ENCODE peak calls at places on chromosome 4, in six cellular contexts. F, V, C, D, G and Y are unnamed samples.

GRCh38 chr4:168126952-168127351 is 34.6 kb downstream of the ANXA10 start:
- DNase-seq in F (no peak), V (no peak), C (no peak), D (no peak), G (no peak), Y (no peak)

GRCh38 chr4:56843421-56843899 is 22.0 kb upstream of the SPINK2 start:
- DNase-seq in F (no peak), V (no peak), C (no peak), D (no peak), G (no peak), Y (no peak)

GRCh38 chr4:54061067-54061466 is 3.3 kb downstream of the CHIC2 start:
- DNase-seq in F (no peak), V (no peak), C (no peak), D (no peak), G (no peak), Y (no peak)

GRCh38 chr4:76308548-76308947 is 2.0 kb downstream of the STBD1 start:
- DNase-seq in F (no peak), V (peak; percentile 94), C (no peak), D (no peak), G (no peak), Y (no peak)

GRCh38 chr4:79341893-79342653 is 16.2 kb upstream of the NAA11 start:
- DNase-seq in F (no peak), V (no peak), C (no peak), D (no peak), G (no peak), Y (no peak)

GRCh38 chr4:25088342-25088952 is 57.7 kb upstream of the LGI2 start:
- DNase-seq in F (peak; percentile 34), V (peak; percentile 71), C (no peak), D (no peak), G (peak; percentile 32), Y (no peak)

GRCh38 chr4:25953740-25954139 is 39.7 kb downstream of the SMIM20 start:
- DNase-seq in F (peak; percentile 59), V (no peak), C (no peak), D (no peak), G (no peak), Y (no peak)

GRCh38 chr4:1049591-1049905 is 38.1 kb downstream of the FGFRL1 start:
- DNase-seq in F (no peak), V (no peak), C (no peak), D (no peak), G (no peak), Y (no peak)

GRCh38 chr4:114108869-114109268 is 129.4 kb upstream of the ARSJ start:
- DNase-seq in F (peak; percentile 22), V (no peak), C (peak; percentile 8), D (no peak), G (peak; percentile 53), Y (no peak)

GRCh38 chr4:173536808-173537429 is 6.9 kb upstream of the HAND2 start:
- DNase-seq in F (no peak), V (peak; percentile 44), C (no peak), D (no peak), G (no peak), Y (no peak)

GRCh38 chr4:129929984-129930383 is 834.0 kb downstream of the C4orf33 start:
- DNase-seq in F (no peak), V (no peak), C (no peak), D (no peak), G (no peak), Y (no peak)

GRCh38 chr4:8538076-8538702 is 42.0 kb upstream of the GPR78 start:
- DNase-seq in F (no peak), V (no peak), C (no peak), D (no peak), G (no peak), Y (no peak)

GRCh38 chr4:7279902-7280301 is 87.6 kb downstream of the SORCS2 start:
- DNase-seq in F (peak; percentile 45), V (no peak), C (no peak), D (no peak), G (peak; percentile 33), Y (no peak)

GRCh38 chr4:74503580-74503979 is 58.6 kb downstream of the AREG start:
- DNase-seq in F (no peak), V (no peak), C (no peak), D (no peak), G (peak; percentile 73), Y (no peak)

GRCh38 chr4:79198886-79199591 is 126.8 kb downstream of the NAA11 start:
- DNase-seq in F (no peak), V (no peak), C (no peak), D (no peak), G (no peak), Y (peak; percentile 11)

GRCh38 chr4:87527446-87528240 is 1.5 kb downstream of the SPARCL1 start:
- DNase-seq in F (no peak), V (no peak), C (no peak), D (no peak), G (no peak), Y (peak; percentile 5)

GRCh38 chr4:22842360-22842759 is 149.6 kb downstream of the GBA3 start:
- DNase-seq in F (no peak), V (no peak), C (no peak), D (no peak), G (no peak), Y (no peak)

GRCh38 chr4:186486172-186486571 is 69.2 kb downstream of the MTNR1A start:
- DNase-seq in F (peak; percentile 15), V (peak; percentile 4), C (no peak), D (no peak), G (peak; percentile 5), Y (no peak)

GRCh38 chr4:113141901-113142346 is 92.5 kb downstream of the ANK2 start:
- DNase-seq in F (peak; percentile 62), V (no peak), C (peak; percentile 24), D (no peak), G (peak; percentile 76), Y (no peak)

GRCh38 chr4:3419836-3420605 is 21.7 kb upstream of the HGFAC start:
- DNase-seq in F (no peak), V (no peak), C (no peak), D (no peak), G (no peak), Y (no peak)

GRCh38 chr4:55754754-55755350 is 64.7 kb upstream of the EXOC1L start:
- DNase-seq in F (no peak), V (no peak), C (no peak), D (no peak), G (peak; percentile 65), Y (no peak)

GRCh38 chr4:128951316-128951715 is 141.8 kb downstream of the JADE1 start:
- DNase-seq in F (no peak), V (no peak), C (no peak), D (no peak), G (no peak), Y (no peak)

GRCh38 chr4:14059006-14059405 is 431.5 kb upstream of the BOD1L1 start:
- DNase-seq in F (peak; percentile 15), V (no peak), C (no peak), D (no peak), G (peak; percentile 2), Y (no peak)

GRCh38 chr4:13994016-13994415 is 366.5 kb upstream of the BOD1L1 start:
- DNase-seq in F (no peak), V (no peak), C (no peak), D (no peak), G (no peak), Y (no peak)

GRCh38 chr4:87060957-87061356 is 126.1 kb downstream of the AFF1 start:
- DNase-seq in F (peak; percentile 51), V (no peak), C (no peak), D (no peak), G (peak; percentile 75), Y (no peak)

GRCh38 chr4:175427751-175428150 is 384.3 kb downstream of the GPM6A start:
- DNase-seq in F (no peak), V (no peak), C (no peak), D (no peak), G (no peak), Y (no peak)

GRCh38 chr4:55906999-55907398 is 41.7 kb upstream of the CEP135 start:
- DNase-seq in F (no peak), V (no peak), C (no peak), D (no peak), G (peak; percentile 28), Y (no peak)

GRCh38 chr4:151095142-151095541 is 4.3 kb upstream of the RPS3A start:
- DNase-seq in F (no peak), V (no peak), C (no peak), D (no peak), G (no peak), Y (no peak)

GRCh38 chr4:152672403-152673092 is 7.2 kb downstream of the TMEM154 start:
- DNase-seq in F (no peak), V (no peak), C (no peak), D (no peak), G (no peak), Y (peak; percentile 7)

GRCh38 chr4:532588-533317 is 33.7 kb downstream of the PIGG start:
- DNase-seq in F (peak; percentile 8), V (no peak), C (no peak), D (no peak), G (no peak), Y (no peak)

GRCh38 chr4:25842229-25842840 is 20.5 kb downstream of the SEL1L3 start:
- DNase-seq in F (no peak), V (peak; percentile 7), C (peak; percentile 34), D (no peak), G (no peak), Y (no peak)

GRCh38 chr4:56817840-56818491 is 3.5 kb downstream of the SPINK2 start:
- DNase-seq in F (no peak), V (no peak), C (peak; percentile 81), D (no peak), G (no peak), Y (no peak)